ENCODE peak calls at places on chromosomes 1 and 21, in four cellular contexts. D is A549, C is esophagus squamous epithelium, X is IMR-90. Q is an unnamed sample.
A peak's percentile ranks its signal among the peaks of the same experiment; 100 is the strongest.

GRCh38 chr1:7893529-7894180 is 40.8 kb upstream of the UTS2 start:
- DNase-seq in D (peak; percentile 44), C (no peak), X (peak; percentile 80), Q (peak; percentile 93)

GRCh38 chr21:45899317-45900033 is 82.1 kb upstream of the COL6A1 start:
- DNase-seq in D (no peak), C (no peak), X (no peak), Q (no peak)

GRCh38 chr1:198771562-198772153 is 132.8 kb downstream of the PTPRC start:
- DNase-seq in D (peak; percentile 42), C (no peak), X (peak; percentile 56), Q (peak; percentile 66)

GRCh38 chr21:37145635-37146111 is 72.6 kb downstream of the TTC3 start:
- DNase-seq in D (no peak), C (no peak), X (peak; percentile 76), Q (peak; percentile 7)

GRCh38 chr1:23524716-23525401 is 6.2 kb downstream of the E2F2 start:
- DNase-seq in D (no peak), C (no peak), X (no peak), Q (no peak)

GRCh38 chr1:170520601-170521000 is 11.4 kb upstream of the GORAB start:
- DNase-seq in D (no peak), C (no peak), X (peak; percentile 67), Q (peak; percentile 30)

GRCh38 chr1:169648709-169649108 is 18.8 kb upstream of the SELP start:
- DNase-seq in D (no peak), C (no peak), X (no peak), Q (no peak)

GRCh38 chr1:42964032-42964812 is 5.6 kb upstream of the SLC2A1 start:
- DNase-seq in D (no peak), C (no peak), X (no peak), Q (no peak)

GRCh38 chr1:240599299-240599698 is 12.7 kb downstream of the GREM2 start:
- DNase-seq in D (no peak), C (no peak), X (no peak), Q (no peak)

GRCh38 chr1:78743626-78744025 is 94.0 kb downstream of the IFI44 start:
- DNase-seq in D (no peak), C (no peak), X (peak; percentile 54), Q (peak; percentile 75)

GRCh38 chr21:41560701-41561158 is 52.8 kb upstream of the TMPRSS2 start:
- DNase-seq in D (no peak), C (no peak), X (no peak), Q (no peak)

GRCh38 chr1:112509005-112509659 is 367 bp downstream of the WNT2B start:
- DNase-seq in D (no peak), C (no peak), X (no peak), Q (no peak)

GRCh38 chr1:51623025-51623424 is 6.1 kb downstream of the OSBPL9 start:
- DNase-seq in D (no peak), C (no peak), X (no peak), Q (no peak)

GRCh38 chr1:119040906-119041305 is 52.8 kb upstream of the TBX15 start:
- DNase-seq in D (no peak), C (no peak), X (peak; percentile 68), Q (peak; percentile 73)

GRCh38 chr1:87763498-87763897 is 434.8 kb downstream of the LMO4 start:
- DNase-seq in D (no peak), C (no peak), X (peak; percentile 27), Q (no peak)

GRCh38 chr21:41786521-41786987 is 19.7 kb upstream of the RIPK4 start:
- DNase-seq in D (peak; percentile 36), C (no peak), X (peak; percentile 12), Q (peak; percentile 73)

GRCh38 chr1:76176020-76176419 is 101.5 kb downstream of the ST6GALNAC3 start:
- DNase-seq in D (no peak), C (no peak), X (no peak), Q (no peak)

GRCh38 chr1:17510138-17510537 is 29.4 kb upstream of the ARHGEF10L start:
- DNase-seq in D (no peak), C (no peak), X (no peak), Q (no peak)

GRCh38 chr1:206757524-206758266 is 12.9 kb upstream of the IL19 start:
- DNase-seq in D (no peak), C (no peak), X (no peak), Q (no peak)

GRCh38 chr1:20150326-20150705 is 11.2 kb downstream of the PLA2G2F start:
- DNase-seq in D (no peak), C (no peak), X (no peak), Q (no peak)

GRCh38 chr1:38424677-38425076 is 378.1 kb upstream of the POU3F1 start:
- DNase-seq in D (no peak), C (no peak), X (no peak), Q (no peak)

GRCh38 chr21:45472445-45473365 is 67.7 kb downstream of the COL18A1 start:
- DNase-seq in D (no peak), C (no peak), X (no peak), Q (no peak)

GRCh38 chr1:245599413-245600174 is 444.8 kb downstream of the KIF26B start:
- DNase-seq in D (no peak), C (no peak), X (peak; percentile 94), Q (peak; percentile 99)

GRCh38 chr1:116128669-116129068 is 17.5 kb downstream of the MAB21L3 start:
- DNase-seq in D (no peak), C (no peak), X (no peak), Q (no peak)

GRCh38 chr1:7579831-7580804 is 191.0 kb upstream of the VAMP3 start:
- DNase-seq in D (no peak), C (no peak), X (no peak), Q (no peak)

GRCh38 chr21:45261093-45261492 is 26.6 kb downstream of the POFUT2 start:
- DNase-seq in D (no peak), C (no peak), X (no peak), Q (no peak)

GRCh38 chr1:226603976-226604845 is 55.6 kb downstream of the STUM start:
- DNase-seq in D (no peak), C (no peak), X (no peak), Q (no peak)

GRCh38 chr1:209783338-209783737 is 1.0 kb downstream of the C1orf74 start:
- DNase-seq in D (no peak), C (no peak), X (no peak), Q (no peak)

GRCh38 chr21:8992731-8993174 is 1528.6 kb upstream of the TPTE start:
- DNase-seq in D (peak; percentile 97), C (no peak), X (no peak), Q (no peak)

GRCh38 chr1:234842726-234843641 is 233.0 kb upstream of the IRF2BP2 start:
- DNase-seq in D (no peak), C (no peak), X (peak; percentile 27), Q (peak; percentile 31)

GRCh38 chr1:70277875-70278274 is 56.7 kb downstream of the SRSF11 start:
- DNase-seq in D (no peak), C (no peak), X (no peak), Q (no peak)

GRCh38 chr1:228399531-228400236 is 7.0 kb downstream of the TRIM11 start:
- DNase-seq in D (no peak), C (no peak), X (no peak), Q (no peak)

GRCh38 chr1:35287807-35288640 is 19.5 kb downstream of the ZMYM4 start:
- DNase-seq in D (no peak), C (no peak), X (peak; percentile 63), Q (peak; percentile 72)

GRCh38 chr21:31260790-31261189 is 83.3 kb downstream of the TIAM1 start:
- DNase-seq in D (no peak), C (no peak), X (peak; percentile 19), Q (peak; percentile 37)

GRCh38 chr21:27362249-27362648 is 395.4 kb upstream of the ADAMTS5 start:
- DNase-seq in D (no peak), C (no peak), X (no peak), Q (peak; percentile 30)

DNA sequence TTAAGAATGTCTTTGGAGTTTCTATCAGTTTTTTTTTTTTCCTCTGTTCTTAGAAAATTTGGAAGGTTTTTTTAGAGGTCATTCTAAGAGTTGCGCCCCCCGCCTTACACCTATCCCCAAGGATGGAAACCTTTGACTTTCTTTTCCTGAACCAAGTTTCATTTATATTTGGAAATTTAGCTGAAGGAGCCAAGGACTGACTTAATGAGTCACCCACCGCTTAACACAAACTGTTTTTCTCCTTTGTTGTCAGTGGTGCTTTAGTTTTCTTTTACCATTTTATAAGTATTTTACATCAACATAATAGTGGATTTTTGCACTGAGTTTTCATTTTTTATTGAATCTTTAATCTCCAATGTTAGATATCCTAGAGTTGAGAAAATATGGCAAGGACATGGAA is 25.3 kb downstream of the USP25 start:
- DNase-seq in D (no peak), C (no peak), X (no peak), Q (no peak)
- H3K4me3 ChIP-seq in D (no peak overlapping the region), C (no peak overlapping the region), X (no peak overlapping the region), Q (no peak overlapping the region)

GRCh38 chr1:171784779-171785178 is 3.3 kb downstream of the METTL13 start:
- DNase-seq in D (no peak), C (no peak), X (no peak), Q (no peak)
- TF ChIP-seq CTCF in D (no peak), C (no peak), X (no peak), Q (no peak)

GRCh38 chr1:231160851-231161710 is 777 bp upstream of the TRIM67 start:
- DNase-seq in D (no peak), C (no peak), X (no peak), Q (no peak)

GRCh38 chr1:231163831-231164427 is 2.1 kb downstream of the TRIM67 start:
- DNase-seq in D (no peak), C (no peak), X (no peak), Q (no peak)

GRCh38 chr1:231162970-231163830 is 1.3 kb downstream of the TRIM67 start:
- DNase-seq in D (no peak), C (no peak), X (no peak), Q (no peak)

GRCh38 chr1:231161711-231162299 is at the start of gene TRIM67:
- DNase-seq in D (peak; percentile 29), C (no peak), X (no peak), Q (no peak)

DNA sequence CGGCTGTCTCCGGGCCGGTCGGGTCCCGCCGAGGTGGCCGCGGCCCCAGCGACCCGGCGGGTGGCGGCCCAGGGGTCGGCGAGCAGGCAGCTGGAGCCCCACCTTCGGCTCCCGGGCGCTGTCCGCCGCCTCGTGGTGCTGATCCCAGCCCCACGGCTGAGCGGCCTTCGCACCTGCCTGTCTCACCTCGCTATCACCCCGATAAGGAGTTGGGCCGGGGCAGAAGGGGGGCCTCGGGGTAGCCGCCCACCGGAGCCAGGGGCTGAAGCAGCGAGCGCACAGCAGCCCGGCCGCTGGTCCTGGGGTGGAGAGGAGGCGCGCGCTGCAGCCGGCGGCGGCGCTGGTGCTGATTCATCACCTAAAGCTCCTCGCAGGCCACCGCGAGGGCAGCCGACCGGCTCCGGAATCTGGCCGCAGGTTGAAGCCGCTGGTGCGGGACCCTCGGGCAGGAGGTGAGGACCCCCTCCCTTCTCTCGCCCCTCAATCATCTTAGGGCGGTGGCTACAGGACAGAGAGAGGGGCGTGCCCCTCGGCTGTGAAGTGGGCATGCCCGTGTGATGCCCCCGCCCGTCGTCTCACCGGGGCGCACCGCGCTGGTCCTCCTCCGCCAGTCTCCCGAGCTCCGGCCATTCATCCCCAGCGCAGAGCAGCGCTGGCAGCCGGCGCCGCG is 577 bp downstream of the TRIM67 start:
- DNase-seq in D (peak; percentile 46), C (no peak), X (peak; percentile 26), Q (peak; percentile 10)
- H3K4me3 ChIP-seq in D (peak overlapping the region; percentile 54), C (peak overlapping the region; percentile 34), X (no peak overlapping the region), Q (peak overlapping the region; percentile 22)

DNA sequence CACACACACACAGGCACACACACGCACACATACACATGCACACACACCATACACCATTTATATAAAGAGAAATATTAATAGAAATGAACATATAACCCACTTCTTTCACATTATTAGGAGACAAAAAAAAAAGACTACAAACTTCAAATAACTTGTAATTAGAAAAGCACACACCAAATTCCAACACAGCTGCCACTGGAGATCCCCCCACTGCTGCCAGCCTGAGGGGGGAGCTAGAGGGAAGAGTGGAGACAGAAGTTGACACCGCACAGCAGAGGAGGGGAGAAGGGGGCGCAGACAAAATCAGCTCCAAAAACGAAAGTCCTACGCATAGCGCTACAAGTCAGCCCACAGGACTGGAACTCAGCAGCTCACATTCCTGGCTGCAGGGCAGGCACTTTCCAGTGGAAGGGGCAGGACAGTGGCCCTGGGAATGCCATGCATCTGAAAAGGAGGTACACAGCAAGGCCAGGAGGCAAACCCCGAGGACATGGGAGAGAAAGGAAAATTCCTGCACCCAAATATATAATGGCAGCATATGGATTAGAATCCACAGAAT is 36.5 kb downstream of the LGALS8 start:
- DNase-seq in D (no peak), C (no peak), X (no peak), Q (no peak)
- TF ChIP-seq CTCF in D (peak; percentile 13), C (no peak), X (no peak), Q (no peak)

Q was measured in fibroblast of the aortic adventitia.